ENCODE peak calls at places on chromosome 4, in five cellular contexts. One of them, this sample, is unnamed.

GRCh38 chr4:83282049-83282535 is 2.5 kb downstream of the COQ2 start:
- DNase-seq in GM23338: peak; percentile 64
- DNase-seq in ovary: no peak
- DNase-seq in adrenal gland: no peak
- DNase-seq in brain microvascular endothelial cell: peak; percentile 68
- DNase-seq in this sample: peak; percentile 23

GRCh38 chr4:91830681-91831395 is 472.9 kb upstream of the GRID2 start:
- DNase-seq in adrenal gland: no peak
- DNase-seq in GM23338: peak; percentile 4
- DNase-seq in ovary: no peak
- DNase-seq in brain microvascular endothelial cell: no peak
- DNase-seq in this sample: no peak

GRCh38 chr4:125104616-125105015 is 210.1 kb upstream of the FAT4 start:
- DNase-seq in GM23338: no peak
- DNase-seq in brain microvascular endothelial cell: no peak
- DNase-seq in adrenal gland: no peak
- DNase-seq in ovary: no peak
- DNase-seq in this sample: no peak

GRCh38 chr4:51843309-51844156 is 580 bp downstream of the DCUN1D4 start:
- DNase-seq in ovary: peak; percentile 74
- DNase-seq in adrenal gland: peak; percentile 85
- DNase-seq in GM23338: peak; percentile 61
- DNase-seq in brain microvascular endothelial cell: peak; percentile 53
- DNase-seq in this sample: no peak

GRCh38 chr4:87133183-87133582 is 87.2 kb downstream of the KLHL8 start:
- DNase-seq in adrenal gland: no peak
- DNase-seq in GM23338: no peak
- DNase-seq in ovary: no peak
- DNase-seq in brain microvascular endothelial cell: no peak
- DNase-seq in this sample: no peak

GRCh38 chr4:113069212-113069892 is 19.9 kb downstream of the ANK2 start:
- DNase-seq in adrenal gland: peak; percentile 20
- DNase-seq in ovary: no peak
- DNase-seq in brain microvascular endothelial cell: peak; percentile 8
- DNase-seq in GM23338: no peak
- DNase-seq in this sample: no peak

GRCh38 chr4:139189417-139189749 is 12.4 kb upstream of the ELF2 start:
- DNase-seq in brain microvascular endothelial cell: no peak
- DNase-seq in adrenal gland: no peak
- DNase-seq in ovary: no peak
- DNase-seq in GM23338: no peak
- DNase-seq in this sample: no peak

GRCh38 chr4:54229631-54230478 is 762 bp downstream of the PDGFRA start:
- DNase-seq in GM23338: peak; percentile 64
- DNase-seq in adrenal gland: no peak
- DNase-seq in brain microvascular endothelial cell: peak; percentile 16
- DNase-seq in ovary: peak; percentile 41
- DNase-seq in this sample: no peak

GRCh38 chr4:11446156-11446811 is 17.6 kb upstream of the HS3ST1 start:
- DNase-seq in adrenal gland: no peak
- DNase-seq in ovary: no peak
- DNase-seq in GM23338: no peak
- DNase-seq in brain microvascular endothelial cell: peak; percentile 5
- DNase-seq in this sample: no peak

GRCh38 chr4:74692973-74693372 is 101.3 kb downstream of the BTC start:
- DNase-seq in brain microvascular endothelial cell: no peak
- DNase-seq in adrenal gland: no peak
- DNase-seq in ovary: no peak
- DNase-seq in GM23338: no peak
- DNase-seq in this sample: no peak

GRCh38 chr4:86387013-86387412 is 27.2 kb upstream of the MAPK10 start:
- DNase-seq in GM23338: no peak
- DNase-seq in ovary: no peak
- DNase-seq in brain microvascular endothelial cell: no peak
- DNase-seq in adrenal gland: no peak
- DNase-seq in this sample: no peak

GRCh38 chr4:166274136-166274761 is 401.2 kb downstream of the TLL1 start:
- DNase-seq in adrenal gland: no peak
- DNase-seq in ovary: no peak
- DNase-seq in brain microvascular endothelial cell: no peak
- DNase-seq in GM23338: no peak
- DNase-seq in this sample: no peak

GRCh38 chr4:2937146-2937857 is 25.9 kb downstream of the NOP14 start:
- DNase-seq in GM23338: no peak
- DNase-seq in ovary: no peak
- DNase-seq in brain microvascular endothelial cell: peak; percentile 64
- DNase-seq in adrenal gland: peak; percentile 68
- DNase-seq in this sample: no peak

GRCh38 chr4:173486714-173487392 is 43.2 kb downstream of the HAND2 start:
- DNase-seq in adrenal gland: no peak
- DNase-seq in ovary: no peak
- DNase-seq in brain microvascular endothelial cell: no peak
- DNase-seq in GM23338: no peak
- DNase-seq in this sample: no peak

GRCh38 chr4:97309111-97309510 is 834.2 kb downstream of the STPG2 start:
- DNase-seq in ovary: no peak
- DNase-seq in adrenal gland: no peak
- DNase-seq in brain microvascular endothelial cell: no peak
- DNase-seq in GM23338: no peak
- DNase-seq in this sample: no peak

GRCh38 chr4:148079945-148080344 is 348.1 kb downstream of the ARHGAP10 start:
- DNase-seq in adrenal gland: no peak
- DNase-seq in ovary: no peak
- DNase-seq in brain microvascular endothelial cell: no peak
- DNase-seq in GM23338: no peak
- DNase-seq in this sample: no peak

GRCh38 chr4:47668810-47669408 is 169.0 kb downstream of the CORIN start:
- DNase-seq in adrenal gland: no peak
- DNase-seq in brain microvascular endothelial cell: peak; percentile 53
- DNase-seq in ovary: no peak
- DNase-seq in GM23338: peak; percentile 65
- DNase-seq in this sample: no peak

GRCh38 chr4:20565075-20565721 is 135.1 kb upstream of the PACRGL start:
- DNase-seq in ovary: no peak
- DNase-seq in GM23338: no peak
- DNase-seq in adrenal gland: no peak
- DNase-seq in brain microvascular endothelial cell: no peak
- DNase-seq in this sample: no peak

GRCh38 chr4:80139668-80140067 is 57.6 kb upstream of the PRDM8 start:
- DNase-seq in GM23338: no peak
- DNase-seq in ovary: no peak
- DNase-seq in adrenal gland: no peak
- DNase-seq in brain microvascular endothelial cell: no peak
- DNase-seq in this sample: no peak

GRCh38 chr4:13617801-13618200 is 9.7 kb downstream of the BOD1L1 start:
- DNase-seq in brain microvascular endothelial cell: no peak
- DNase-seq in ovary: no peak
- DNase-seq in GM23338: no peak
- DNase-seq in adrenal gland: no peak
- DNase-seq in this sample: no peak
- TF ChIP-seq CTCF in brain microvascular endothelial cell: no peak
- TF ChIP-seq CTCF in ovary: no peak
- TF ChIP-seq CTCF in GM23338: no peak
- TF ChIP-seq CTCF in adrenal gland: no peak
- TF ChIP-seq CTCF in this sample: no peak

GRCh38 chr4:106315968-106316772 is at the start of the genes AIMP1 and TBCK:
- DNase-seq in GM23338: peak; percentile 94
- DNase-seq in brain microvascular endothelial cell: peak; percentile 91
- DNase-seq in ovary: peak; percentile 88
- DNase-seq in adrenal gland: peak; percentile 93
- DNase-seq in this sample: peak; percentile 64
- H3K27me3 ChIP-seq in GM23338: no peaks in the 10 kb centered on the region
- H3K27me3 ChIP-seq in brain microvascular endothelial cell: no peaks in the 10 kb centered on the region
- H3K27me3 ChIP-seq in ovary: no peaks in the 10 kb centered on the region
- H3K27me3 ChIP-seq in adrenal gland: no peaks in the 10 kb centered on the region
- H3K27me3 ChIP-seq in this sample: no peaks in the 10 kb centered on the region

GRCh38 chr4:24395937-24396336 is 188.4 kb downstream of the DHX15 start:
- DNase-seq in brain microvascular endothelial cell: no peak
- DNase-seq in ovary: no peak
- DNase-seq in GM23338: peak; percentile 56
- DNase-seq in adrenal gland: no peak
- DNase-seq in this sample: no peak
- TF ChIP-seq CTCF in brain microvascular endothelial cell: no peak
- TF ChIP-seq CTCF in ovary: no peak
- TF ChIP-seq CTCF in GM23338: peak; percentile 66
- TF ChIP-seq CTCF in adrenal gland: no peak
- TF ChIP-seq CTCF in this sample: no peak

GRCh38 chr4:105895609-105896460 is 564 bp downstream of the NPNT start:
- DNase-seq in GM23338: peak; percentile 45
- DNase-seq in adrenal gland: no peak
- DNase-seq in ovary: no peak
- DNase-seq in brain microvascular endothelial cell: no peak
- DNase-seq in this sample: no peak
- H3K27me3 ChIP-seq in GM23338: peaks cover 59% of the 10 kb centered on the region
- H3K27me3 ChIP-seq in adrenal gland: peaks cover 22% of the 10 kb centered on the region
- H3K27me3 ChIP-seq in ovary: no peaks in the 10 kb centered on the region
- H3K27me3 ChIP-seq in brain microvascular endothelial cell: peaks cover 69% of the 10 kb centered on the region
- H3K27me3 ChIP-seq in this sample: peaks cover 27% of the 10 kb centered on the region

GRCh38 chr4:100311181-100311580 is 120.9 kb upstream of the DDIT4L start:
- DNase-seq in ovary: no peak
- DNase-seq in GM23338: peak; percentile 15
- DNase-seq in adrenal gland: no peak
- DNase-seq in brain microvascular endothelial cell: no peak
- DNase-seq in this sample: no peak
- TF ChIP-seq CTCF in ovary: no peak
- TF ChIP-seq CTCF in GM23338: peak; percentile 30
- TF ChIP-seq CTCF in adrenal gland: no peak
- TF ChIP-seq CTCF in brain microvascular endothelial cell: peak; percentile 46
- TF ChIP-seq CTCF in this sample: peak; percentile 5

DNA sequence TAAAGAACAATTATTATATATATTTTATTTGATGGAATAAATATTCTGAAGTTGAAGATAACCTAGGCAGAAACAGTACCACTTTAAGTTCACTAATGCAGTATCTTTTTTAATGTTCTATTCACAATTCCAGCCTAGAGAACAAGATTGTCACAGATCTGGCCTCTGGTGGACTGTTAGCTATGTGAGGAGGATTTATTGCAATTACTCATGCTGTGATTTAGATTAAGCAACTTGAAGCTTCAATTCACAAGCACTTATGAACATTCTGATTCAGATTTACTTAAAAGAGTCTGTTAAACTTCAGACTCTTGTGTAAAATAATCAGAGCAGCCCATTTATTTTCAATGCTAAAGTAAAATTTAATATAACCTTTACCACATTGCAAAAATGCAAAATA is 1489.8 kb downstream of the STIM2 start:
- DNase-seq in adrenal gland: no peak
- DNase-seq in ovary: no peak
- DNase-seq in brain microvascular endothelial cell: no peak
- DNase-seq in GM23338: no peak
- DNase-seq in this sample: no peak
- H3K27me3 ChIP-seq in adrenal gland: no peaks in the 10 kb centered on the region
- H3K27me3 ChIP-seq in ovary: no peaks in the 10 kb centered on the region
- H3K27me3 ChIP-seq in brain microvascular endothelial cell: no peaks in the 10 kb centered on the region
- H3K27me3 ChIP-seq in GM23338: no peaks in the 10 kb centered on the region
- H3K27me3 ChIP-seq in this sample: no peaks in the 10 kb centered on the region

This sample was measured in kidney epithelial cell.